ENCODE peak calls at places on chromosomes 13 and 19, in seven cellular contexts. One of them, this sample, is unnamed.

GRCh38 chr19:30097746-30098280 is 155.8 kb downstream of the URI1 start:
- DNase-seq in Caco-2: no peak
- DNase-seq in mesendoderm: no peak
- DNase-seq in PC-9: no peak
- DNase-seq in stomach: no peak
- DNase-seq in body of pancreas: no peak
- DNase-seq in testis: no peak
- DNase-seq in this sample: no peak

GRCh38 chr19:38003427-38004099 is 96.6 kb downstream of the SIPA1L3 start:
- DNase-seq in Caco-2: no peak
- DNase-seq in mesendoderm: peak; percentile 79
- DNase-seq in PC-9: no peak
- DNase-seq in stomach: peak; percentile 77
- DNase-seq in body of pancreas: peak; percentile 80
- DNase-seq in testis: peak; percentile 49
- DNase-seq in this sample: peak; percentile 48

GRCh38 chr13:110913911-110914292 is 967 bp downstream of the ANKRD10 start:
- DNase-seq in Caco-2: no peak
- DNase-seq in mesendoderm: no peak
- DNase-seq in PC-9: no peak
- DNase-seq in stomach: no peak
- DNase-seq in body of pancreas: no peak
- DNase-seq in testis: no peak
- DNase-seq in this sample: no peak

GRCh38 chr19:8069116-8069973 is 16.8 kb downstream of the CCL25 start:
- DNase-seq in Caco-2: no peak
- DNase-seq in mesendoderm: peak; percentile 82
- DNase-seq in PC-9: no peak
- DNase-seq in stomach: no peak
- DNase-seq in body of pancreas: no peak
- DNase-seq in testis: peak; percentile 50
- DNase-seq in this sample: no peak

GRCh38 chr13:32022292-32022691 is 9.3 kb upstream of the FRY start:
- DNase-seq in Caco-2: no peak
- DNase-seq in mesendoderm: no peak
- DNase-seq in PC-9: no peak
- DNase-seq in stomach: no peak
- DNase-seq in body of pancreas: no peak
- DNase-seq in testis: no peak
- DNase-seq in this sample: no peak

GRCh38 chr19:39325778-39326680 is 5.4 kb upstream of the LRFN1 start:
- DNase-seq in Caco-2: peak; percentile 66
- DNase-seq in mesendoderm: peak; percentile 58
- DNase-seq in PC-9: peak; percentile 39
- DNase-seq in stomach: no peak
- DNase-seq in body of pancreas: no peak
- DNase-seq in testis: peak; percentile 72
- DNase-seq in this sample: no peak

GRCh38 chr13:79604752-79605151 is 123.8 kb downstream of the NDFIP2 start:
- DNase-seq in Caco-2: no peak
- DNase-seq in mesendoderm: peak; percentile 2
- DNase-seq in PC-9: no peak
- DNase-seq in stomach: no peak
- DNase-seq in body of pancreas: no peak
- DNase-seq in testis: no peak
- DNase-seq in this sample: no peak

GRCh38 chr13:49517461-49517860 is 21.7 kb downstream of the PHF11 start:
- DNase-seq in Caco-2: no peak
- DNase-seq in mesendoderm: peak; percentile 44
- DNase-seq in PC-9: no peak
- DNase-seq in stomach: no peak
- DNase-seq in body of pancreas: no peak
- DNase-seq in testis: peak; percentile 28
- DNase-seq in this sample: no peak

GRCh38 chr13:46552888-46553520 is at the start of gene LRCH1:
- DNase-seq in Caco-2: peak; percentile 95
- DNase-seq in mesendoderm: peak; percentile 95
- DNase-seq in PC-9: peak; percentile 67
- DNase-seq in stomach: peak; percentile 90
- DNase-seq in body of pancreas: peak; percentile 86
- DNase-seq in testis: peak; percentile 92
- DNase-seq in this sample: peak; percentile 93

GRCh38 chr13:44899967-44900366 is 89.3 kb downstream of the NUFIP1 start:
- DNase-seq in Caco-2: no peak
- DNase-seq in mesendoderm: no peak
- DNase-seq in PC-9: no peak
- DNase-seq in stomach: no peak
- DNase-seq in body of pancreas: no peak
- DNase-seq in testis: no peak
- DNase-seq in this sample: no peak

GRCh38 chr19:1844536-1845515 is 3.5 kb downstream of the REXO1 start:
- DNase-seq in Caco-2: no peak
- DNase-seq in mesendoderm: no peak
- DNase-seq in PC-9: no peak
- DNase-seq in stomach: no peak
- DNase-seq in body of pancreas: no peak
- DNase-seq in testis: no peak
- DNase-seq in this sample: no peak

GRCh38 chr19:1845642-1846041 is 2.6 kb downstream of the REXO1 start:
- DNase-seq in Caco-2: no peak
- DNase-seq in mesendoderm: no peak
- DNase-seq in PC-9: no peak
- DNase-seq in stomach: no peak
- DNase-seq in body of pancreas: no peak
- DNase-seq in testis: no peak
- DNase-seq in this sample: peak; percentile 26

GRCh38 chr19:1847684-1848398 is 442 bp downstream of the REXO1 start:
- DNase-seq in Caco-2: peak; percentile 58
- DNase-seq in mesendoderm: peak; percentile 74
- DNase-seq in PC-9: no peak
- DNase-seq in stomach: no peak
- DNase-seq in body of pancreas: peak; percentile 21
- DNase-seq in testis: peak; percentile 66
- DNase-seq in this sample: peak; percentile 70

GRCh38 chr19:1847348-1847683 is 967 bp downstream of the REXO1 start:
- DNase-seq in Caco-2: no peak
- DNase-seq in mesendoderm: no peak
- DNase-seq in PC-9: no peak
- DNase-seq in stomach: no peak
- DNase-seq in body of pancreas: no peak
- DNase-seq in testis: no peak
- DNase-seq in this sample: no peak

DNA sequence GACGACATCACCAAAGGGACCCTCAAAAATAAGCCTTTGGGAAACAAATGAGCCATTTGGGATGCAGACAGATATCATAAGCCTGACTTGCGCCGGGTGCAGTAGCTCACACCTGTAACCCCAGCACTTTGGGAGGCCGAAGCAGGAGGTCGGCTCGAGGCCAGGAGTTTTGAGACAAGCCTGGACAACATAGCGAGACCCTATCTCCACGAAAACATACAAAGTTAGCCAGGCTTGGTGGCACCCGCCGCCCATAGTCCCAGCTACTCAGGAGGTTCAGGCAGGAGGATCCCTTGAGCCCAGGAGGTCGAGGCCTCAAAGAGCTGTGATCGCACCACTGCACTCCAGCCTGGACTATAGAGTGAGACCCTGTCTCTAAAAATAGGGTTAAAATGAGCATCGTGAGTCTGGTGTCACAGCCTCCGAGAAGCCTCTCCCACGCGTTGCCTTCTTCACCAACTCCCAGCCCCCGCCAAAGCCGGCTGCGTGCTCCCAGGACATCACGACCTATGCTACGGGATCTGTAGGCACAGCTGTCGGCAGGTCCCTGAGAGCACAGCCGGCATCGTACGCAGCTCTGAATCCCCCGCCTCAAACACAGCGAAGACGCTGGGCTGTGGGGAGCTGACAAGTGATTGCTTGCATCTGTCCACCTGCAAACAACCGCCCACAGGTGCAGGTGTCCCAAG is 1.6 kb downstream of the REXO1 start:
- DNase-seq in Caco-2: no peak
- DNase-seq in mesendoderm: no peak
- DNase-seq in PC-9: no peak
- DNase-seq in stomach: no peak
- DNase-seq in body of pancreas: no peak
- DNase-seq in testis: no peak
- DNase-seq in this sample: no peak
- H3K4me1 ChIP-seq in Caco-2: peaks cover 4% of the 10 kb centered on the region
- H3K4me1 ChIP-seq in mesendoderm: peaks cover 4% of the 10 kb centered on the region
- H3K4me1 ChIP-seq in PC-9: peaks cover 11% of the 10 kb centered on the region
- H3K4me1 ChIP-seq in stomach: peaks cover 58% of the 10 kb centered on the region
- H3K4me1 ChIP-seq in body of pancreas: peaks cover 62% of the 10 kb centered on the region
- H3K4me1 ChIP-seq in testis: peaks cover 48% of the 10 kb centered on the region
- H3K4me1 ChIP-seq in this sample: peaks cover 42% of the 10 kb centered on the region

GRCh38 chr19:50666346-50667176 is 17.3 kb downstream of the C19orf81 start:
- DNase-seq in Caco-2: no peak
- DNase-seq in mesendoderm: no peak
- DNase-seq in PC-9: no peak
- DNase-seq in stomach: no peak
- DNase-seq in body of pancreas: no peak
- DNase-seq in testis: no peak
- DNase-seq in this sample: no peak
- H3K4me3 ChIP-seq in Caco-2: no peak overlapping the region
- H3K4me3 ChIP-seq in mesendoderm: no peak overlapping the region
- H3K4me3 ChIP-seq in PC-9: no peak overlapping the region
- H3K4me3 ChIP-seq in stomach: no peak overlapping the region
- H3K4me3 ChIP-seq in body of pancreas: no peak overlapping the region
- H3K4me3 ChIP-seq in testis: no peak overlapping the region
- H3K4me3 ChIP-seq in this sample: no peak overlapping the region

DNA sequence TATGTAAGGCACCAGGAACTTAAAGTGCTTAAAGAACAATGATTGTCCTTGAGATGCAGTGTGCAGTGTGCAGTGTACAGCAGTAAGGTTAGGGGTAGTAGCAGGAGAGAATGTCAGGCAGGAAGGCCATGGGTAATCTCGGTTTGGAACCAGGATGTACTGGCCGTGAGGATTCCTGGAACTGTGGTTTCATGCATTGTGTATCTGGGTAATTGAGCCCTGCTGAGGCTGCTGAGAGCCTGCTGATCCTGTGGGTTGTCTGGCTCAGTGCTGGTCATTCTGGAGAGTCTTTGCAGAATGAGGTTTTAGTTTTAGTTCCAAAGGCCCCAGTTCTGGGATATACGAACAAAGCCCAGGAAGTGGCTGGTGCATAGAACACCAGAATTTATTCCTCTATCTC is 71.0 kb downstream of the ZNF568 start:
- DNase-seq in Caco-2: no peak
- DNase-seq in mesendoderm: no peak
- DNase-seq in PC-9: no peak
- DNase-seq in stomach: no peak
- DNase-seq in body of pancreas: no peak
- DNase-seq in testis: no peak
- DNase-seq in this sample: no peak
- H3K36me3 ChIP-seq in Caco-2: no peaks in the 10 kb centered on the region
- H3K36me3 ChIP-seq in mesendoderm: no peaks in the 10 kb centered on the region
- H3K36me3 ChIP-seq in PC-9: no peaks in the 10 kb centered on the region
- H3K36me3 ChIP-seq in stomach: peaks cover 76% of the 10 kb centered on the region
- H3K36me3 ChIP-seq in body of pancreas: peaks cover 1% of the 10 kb centered on the region
- H3K36me3 ChIP-seq in testis: no peaks in the 10 kb centered on the region
- H3K36me3 ChIP-seq in this sample: no peaks in the 10 kb centered on the region

GRCh38 chr19:46862504-46862835 is 1.7 kb downstream of the ARHGAP35 start:
- DNase-seq in Caco-2: no peak
- DNase-seq in mesendoderm: no peak
- DNase-seq in PC-9: no peak
- DNase-seq in stomach: no peak
- DNase-seq in body of pancreas: no peak
- DNase-seq in testis: peak; percentile 12
- DNase-seq in this sample: no peak

GRCh38 chr19:46859637-46860124 is 1.1 kb upstream of the ARHGAP35 start:
- DNase-seq in Caco-2: no peak
- DNase-seq in mesendoderm: no peak
- DNase-seq in PC-9: no peak
- DNase-seq in stomach: peak; percentile 46
- DNase-seq in body of pancreas: peak; percentile 66
- DNase-seq in testis: peak; percentile 73
- DNase-seq in this sample: peak; percentile 73

GRCh38 chr19:46860125-46860845 is 512 bp upstream of the ARHGAP35 start:
- DNase-seq in Caco-2: peak; percentile 100
- DNase-seq in mesendoderm: peak; percentile 99
- DNase-seq in PC-9: peak; percentile 96
- DNase-seq in stomach: peak; percentile 98
- DNase-seq in body of pancreas: peak; percentile 99
- DNase-seq in testis: peak; percentile 99
- DNase-seq in this sample: peak; percentile 99

GRCh38 chr19:46861691-46862503 is 1.1 kb downstream of the ARHGAP35 start:
- DNase-seq in Caco-2: no peak
- DNase-seq in mesendoderm: peak; percentile 51
- DNase-seq in PC-9: no peak
- DNase-seq in stomach: peak; percentile 28
- DNase-seq in body of pancreas: peak; percentile 34
- DNase-seq in testis: no peak
- DNase-seq in this sample: no peak

GRCh38 chr19:46860846-46861690 is at the start of gene ARHGAP35:
- DNase-seq in Caco-2: peak; percentile 72
- DNase-seq in mesendoderm: no peak
- DNase-seq in PC-9: no peak
- DNase-seq in stomach: no peak
- DNase-seq in body of pancreas: peak; percentile 31
- DNase-seq in testis: no peak
- DNase-seq in this sample: peak; percentile 73
- H3K4me1 ChIP-seq in Caco-2: peaks cover 39% of the 10 kb centered on the region
- H3K4me1 ChIP-seq in mesendoderm: peaks cover 13% of the 10 kb centered on the region
- H3K4me1 ChIP-seq in PC-9: peaks cover 55% of the 10 kb centered on the region
- H3K4me1 ChIP-seq in stomach: peaks cover 64% of the 10 kb centered on the region
- H3K4me1 ChIP-seq in body of pancreas: peaks cover 61% of the 10 kb centered on the region
- H3K4me1 ChIP-seq in testis: peaks cover 40% of the 10 kb centered on the region
- H3K4me1 ChIP-seq in this sample: peaks cover 41% of the 10 kb centered on the region

GRCh38 chr19:14435320-14436050 is 2.4 kb downstream of the PKN1 start:
- DNase-seq in Caco-2: no peak
- DNase-seq in mesendoderm: no peak
- DNase-seq in PC-9: no peak
- DNase-seq in stomach: no peak
- DNase-seq in body of pancreas: no peak
- DNase-seq in testis: no peak
- DNase-seq in this sample: no peak
- H3K4me3 ChIP-seq in Caco-2: no peak overlapping the region
- H3K4me3 ChIP-seq in mesendoderm: no peak overlapping the region
- H3K4me3 ChIP-seq in PC-9: peak overlapping the region; percentile 93
- H3K4me3 ChIP-seq in stomach: no peak overlapping the region
- H3K4me3 ChIP-seq in body of pancreas: no peak overlapping the region
- H3K4me3 ChIP-seq in testis: no peak overlapping the region
- H3K4me3 ChIP-seq in this sample: no peak overlapping the region

DNA sequence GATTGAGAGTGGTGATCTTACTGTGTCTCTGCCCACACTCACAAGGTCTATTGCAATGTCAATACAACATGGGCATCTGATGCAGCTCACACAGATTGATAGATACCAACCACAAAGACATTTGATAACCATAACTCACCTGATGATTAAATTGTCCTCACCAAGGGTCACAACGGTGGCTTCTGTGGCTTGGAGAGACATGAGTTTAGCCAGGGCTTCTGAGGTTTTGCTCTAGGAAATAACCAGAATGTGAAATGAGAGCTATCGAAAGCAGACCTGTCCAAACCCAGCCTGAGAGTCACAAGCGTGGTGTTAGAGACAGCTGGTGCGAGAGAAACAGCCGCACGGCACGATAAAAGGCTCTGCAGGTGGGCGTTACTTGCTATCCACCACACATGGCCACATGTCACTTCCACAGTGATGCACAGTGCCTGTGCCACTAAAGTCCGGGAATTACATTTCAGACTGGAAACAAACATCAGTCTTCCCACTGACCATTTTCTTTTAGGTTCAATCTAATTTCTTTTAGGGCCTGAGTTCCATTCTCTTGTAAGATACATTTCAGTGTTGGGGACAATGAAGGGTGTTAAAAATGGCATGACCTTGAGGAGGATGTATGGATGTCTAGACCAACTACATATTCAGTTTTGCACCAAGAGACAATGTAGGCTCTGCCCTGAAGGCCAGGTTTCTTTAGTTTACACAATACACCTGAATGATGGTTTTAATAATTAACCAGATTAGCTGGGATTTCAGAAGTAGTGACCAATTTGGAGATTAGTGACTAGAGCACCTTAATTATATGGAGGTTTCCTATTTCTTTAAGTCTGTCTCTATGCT is 53.7 kb downstream of the ATP7B start:
- DNase-seq in Caco-2: no peak
- DNase-seq in mesendoderm: no peak
- DNase-seq in PC-9: no peak
- DNase-seq in stomach: no peak
- DNase-seq in body of pancreas: no peak
- DNase-seq in testis: no peak
- DNase-seq in this sample: no peak
- H3K36me3 ChIP-seq in Caco-2: peaks cover 2% of the 10 kb centered on the region
- H3K36me3 ChIP-seq in mesendoderm: no peaks in the 10 kb centered on the region
- H3K36me3 ChIP-seq in PC-9: no peaks in the 10 kb centered on the region
- H3K36me3 ChIP-seq in stomach: peaks cover 42% of the 10 kb centered on the region
- H3K36me3 ChIP-seq in body of pancreas: no peaks in the 10 kb centered on the region
- H3K36me3 ChIP-seq in testis: no peaks in the 10 kb centered on the region
- H3K36me3 ChIP-seq in this sample: no peaks in the 10 kb centered on the region